ENCODE peak calls at places on chromosomes 5 and 9, in seven cellular contexts. S, X, M, C, P, Q and T are unnamed samples.

GRCh38 chr5:16147179-16147900 is 32.3 kb downstream of the MARCHF11 start:
- DNase-seq in S (no peak), X (no peak), M (no peak), C (no peak), P (no peak), Q (no peak), T (no peak)

GRCh38 chr9:8349928-8350327 is 550.4 kb upstream of the DMAC1 start:
- DNase-seq in S (no peak), X (no peak), M (peak), C (no peak), P (no peak), Q (no peak), T (no peak)

GRCh38 chr9:16221350-16221749 is 649.1 kb downstream of the BNC2 start:
- DNase-seq in S (no peak), X (no peak), M (no peak), C (no peak), P (no peak), Q (no peak), T (no peak)

GRCh38 chr5:136246122-136246521 is 53.2 kb upstream of the SMIM32 start:
- DNase-seq in S (no peak), X (no peak), M (no peak), C (no peak), P (no peak), Q (no peak), T (no peak)

GRCh38 chr5:160467555-160468418 is 46.1 kb downstream of the PTTG1 start:
- DNase-seq in S (no peak), X (no peak), M (peak), C (peak), P (peak), Q (peak), T (peak)

GRCh38 chr9:87036482-87036881 is 89.2 kb upstream of the GAS1 start:
- DNase-seq in S (no peak), X (no peak), M (no peak), C (no peak), P (no peak), Q (no peak), T (no peak)

GRCh38 chr5:179404321-179405053 is 59.2 kb upstream of the ADAMTS2 start:
- DNase-seq in S (no peak), X (peak), M (peak), C (peak), P (peak), Q (no peak), T (no peak)

GRCh38 chr9:114046876-114047275 is 31.2 kb downstream of the AMBP start:
- DNase-seq in S (no peak), X (no peak), M (no peak), C (no peak), P (peak), Q (peak), T (no peak)

GRCh38 chr5:139774980-139775654 is 20.5 kb upstream of the PSD2 start:
- DNase-seq in S (peak), X (peak), M (peak), C (peak), P (peak), Q (peak), T (peak)

GRCh38 chr9:21505425-21506179 is 23.5 kb upstream of the IFNE start:
- DNase-seq in S (no peak), X (no peak), M (no peak), C (no peak), P (peak), Q (no peak), T (no peak)

GRCh38 chr5:173743641-173744343 is 127.3 kb upstream of the BOD1 start:
- DNase-seq in S (no peak), X (no peak), M (no peak), C (no peak), P (no peak), Q (no peak), T (peak)

GRCh38 chr5:122354293-122354692 is 42.3 kb downstream of the SNCAIP start:
- DNase-seq in S (peak), X (peak), M (no peak), C (no peak), P (no peak), Q (no peak), T (no peak)

GRCh38 chr9:98805506-98806272 is 1.8 kb upstream of the GALNT12 start:
- DNase-seq in S (no peak), X (no peak), M (no peak), C (no peak), P (peak), Q (no peak), T (no peak)

GRCh38 chr5:76413746-76414145 is 10.7 kb downstream of the IQGAP2 start:
- DNase-seq in S (no peak), X (no peak), M (no peak), C (no peak), P (no peak), Q (no peak), T (no peak)

GRCh38 chr5:113266227-113266912 is 168.4 kb downstream of the TSSK1B start:
- DNase-seq in S (no peak), X (peak), M (no peak), C (no peak), P (peak), Q (no peak), T (no peak)

GRCh38 chr5:52990531-52990925 is 1.4 kb downstream of the ITGA2 start:
- DNase-seq in S (no peak), X (no peak), M (no peak), C (no peak), P (no peak), Q (no peak), T (no peak)

GRCh38 chr5:52987711-52988329 is 1.3 kb upstream of the ITGA2 start:
- DNase-seq in S (no peak), X (no peak), M (no peak), C (no peak), P (peak), Q (peak), T (no peak)

GRCh38 chr5:52989781-52990530 is 804 bp downstream of the ITGA2 start:
- DNase-seq in S (peak), X (peak), M (peak), C (peak), P (peak), Q (peak), T (peak)

GRCh38 chr5:52988335-52989024 is 672 bp upstream of the ITGA2 start:
- DNase-seq in S (no peak), X (no peak), M (peak), C (no peak), P (peak), Q (peak), T (no peak)

DNA sequence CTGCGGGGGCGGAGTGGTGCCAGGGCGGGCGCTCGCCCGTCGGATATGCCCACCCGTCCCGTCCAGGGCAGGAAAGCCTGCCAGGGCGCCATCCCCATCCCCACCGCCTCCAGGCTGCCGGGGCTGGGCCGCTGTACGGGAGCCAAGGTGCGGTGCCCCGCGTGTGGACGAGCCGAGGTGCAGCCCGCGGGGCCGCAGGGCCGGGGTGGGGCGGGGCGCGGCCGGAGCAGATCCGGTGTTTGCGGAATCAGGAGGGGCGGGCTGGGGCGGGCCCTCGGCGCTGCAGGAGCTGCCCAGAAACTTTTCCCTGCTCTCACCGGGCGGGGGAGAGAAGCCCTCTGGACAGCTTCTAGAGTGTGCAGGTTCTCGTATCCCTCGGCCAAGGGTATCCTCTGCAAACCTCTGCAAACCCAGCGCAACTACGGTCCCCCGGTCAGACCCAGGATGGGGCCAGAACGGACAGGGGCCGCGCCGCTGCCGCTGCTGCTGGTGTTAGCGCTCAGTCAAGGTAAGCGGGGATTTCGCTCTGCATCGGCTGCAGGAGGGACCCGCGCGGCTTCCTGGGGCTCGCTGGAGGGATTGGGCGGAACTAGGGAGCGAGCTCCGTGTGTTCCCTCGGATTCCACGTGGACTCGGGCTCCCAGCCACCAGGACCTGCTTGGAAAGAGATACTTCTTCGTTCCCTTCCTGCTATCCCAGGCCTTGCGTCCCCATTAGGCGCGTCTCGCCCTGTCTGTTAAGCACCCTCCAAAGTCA is at the start of gene ITGA2:
- DNase-seq in S (peak), X (peak), M (peak), C (peak), P (peak), Q (peak), T (peak)
- H3K9ac ChIP-seq in S (peak), X (peak), M (peak), C (peak), P (peak), Q (peak), T (peak)

DNA sequence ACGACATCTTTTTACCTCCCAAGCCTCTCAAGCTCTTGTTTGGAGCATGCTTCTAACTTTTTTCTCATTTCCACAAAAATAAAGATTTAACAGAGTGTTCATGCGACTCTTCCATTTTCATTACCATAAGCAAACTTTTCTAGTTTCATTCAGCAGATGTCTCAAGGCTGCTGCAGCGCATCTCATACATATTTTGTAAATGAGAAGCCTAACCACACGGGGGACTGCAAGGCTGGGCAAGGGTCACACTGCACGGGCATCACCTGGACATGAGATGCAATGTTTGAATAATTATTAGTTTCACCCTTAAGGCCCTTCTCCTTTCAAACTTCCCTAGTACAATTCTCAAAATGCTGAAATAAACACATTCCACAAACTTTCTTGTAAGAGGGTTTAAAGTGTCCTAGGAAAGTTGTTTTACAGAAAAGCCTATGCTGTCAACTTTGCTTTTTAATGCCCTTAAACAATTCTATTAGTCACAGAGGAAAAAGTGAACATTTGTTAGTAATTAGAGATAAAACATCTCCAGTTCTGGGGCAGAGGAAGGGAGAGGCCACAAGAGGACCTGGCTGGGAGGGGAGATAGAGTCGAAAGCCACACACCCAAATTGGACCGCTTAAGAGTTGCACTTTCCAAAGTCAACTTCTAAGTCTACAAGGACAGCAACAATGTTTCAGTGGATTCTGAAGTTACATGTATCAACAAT is 1.3 kb downstream of the DENND1A start:
- DNase-seq in S (no peak), X (no peak), M (peak), C (peak), P (peak), Q (peak), T (peak)
- H3K9ac ChIP-seq in S (no peak), X (no peak), M (peak), C (peak), P (peak), Q (peak), T (peak)

GRCh38 chr5:144273232-144274027 is 102.8 kb downstream of the KCTD16 start:
- DNase-seq in S (no peak), X (no peak), M (no peak), C (no peak), P (no peak), Q (no peak), T (peak)
- H3K9ac ChIP-seq in S (no peak), X (no peak), M (no peak), C (no peak), P (no peak), Q (no peak), T (peak)

GRCh38 chr5:176796411-176796810 is 13.9 kb upstream of the UNC5A start:
- DNase-seq in S (no peak), X (no peak), M (no peak), C (no peak), P (peak), Q (peak), T (no peak)

GRCh38 chr5:176794509-176794908 is 15.8 kb upstream of the UNC5A start:
- DNase-seq in S (no peak), X (no peak), M (no peak), C (no peak), P (no peak), Q (no peak), T (no peak)

GRCh38 chr5:176793343-176793699 is 17.0 kb upstream of the UNC5A start:
- DNase-seq in S (no peak), X (peak), M (peak), C (no peak), P (no peak), Q (no peak), T (peak)

GRCh38 chr5:176792584-176793342 is 17.6 kb upstream of the UNC5A start:
- DNase-seq in S (no peak), X (no peak), M (no peak), C (no peak), P (no peak), Q (no peak), T (no peak)

DNA sequence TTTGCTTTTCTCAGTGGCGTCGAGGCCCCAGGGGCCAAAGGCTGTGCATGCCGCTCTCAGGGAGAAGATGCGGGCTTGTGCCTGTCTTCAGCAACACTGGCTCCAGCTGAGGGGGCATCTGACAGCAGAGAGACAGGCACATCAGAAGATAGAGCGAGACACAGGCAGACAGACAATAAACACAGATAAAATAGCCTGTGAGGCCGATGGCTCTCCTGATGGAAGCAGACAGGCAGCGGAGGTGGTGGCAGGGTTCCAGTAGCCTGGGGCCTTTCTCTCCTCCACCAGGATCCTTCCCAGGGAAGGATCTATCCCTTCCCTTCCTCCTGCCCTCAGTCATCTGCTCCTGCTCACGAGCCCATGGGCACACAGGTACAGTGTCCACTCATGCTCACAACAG is 16.6 kb upstream of the UNC5A start:
- DNase-seq in S (no peak), X (no peak), M (peak), C (no peak), P (no peak), Q (peak), T (no peak)
- H3K9ac ChIP-seq in S (no peak), X (no peak), M (no peak), C (no peak), P (no peak), Q (no peak), T (no peak)

DNA sequence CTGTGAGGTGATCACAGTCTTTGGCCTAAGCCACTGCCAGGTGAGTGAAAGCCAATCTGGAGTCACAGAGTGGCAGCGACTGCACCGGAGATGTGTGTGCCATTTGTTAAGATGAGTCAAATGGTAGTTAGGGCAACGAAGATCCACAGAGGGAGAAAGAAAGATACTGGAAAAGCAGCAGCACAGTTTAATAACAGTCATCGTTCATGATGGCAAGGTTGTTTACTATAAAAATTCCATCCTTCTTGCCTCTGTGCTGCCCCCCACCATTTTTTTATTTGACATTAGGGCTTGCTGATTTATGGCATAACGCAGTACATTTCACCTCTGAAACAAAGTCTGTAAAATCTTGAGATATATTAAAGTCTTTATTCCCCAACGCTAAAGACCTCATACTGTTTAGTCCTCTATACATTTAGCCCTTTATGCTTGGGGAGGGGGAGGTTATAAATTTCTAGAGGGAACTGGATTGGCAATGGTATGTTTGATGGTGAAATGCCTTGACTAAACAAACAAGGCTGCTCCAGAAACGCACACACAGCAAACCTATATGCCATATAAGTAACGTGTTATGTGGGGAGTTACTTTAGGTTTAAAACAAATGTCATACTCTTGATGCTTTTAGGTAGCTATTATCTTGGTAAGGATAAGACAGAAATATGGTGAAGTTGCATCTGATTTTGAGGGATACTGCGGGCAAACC is 55.8 kb upstream of the ABL1 start:
- DNase-seq in S (no peak), X (no peak), M (no peak), C (no peak), P (peak), Q (no peak), T (no peak)
- H3K9ac ChIP-seq in S (no peak), X (no peak), M (no peak), C (no peak), P (peak), Q (no peak), T (no peak)

GRCh38 chr5:143037708-143038107 is 267.5 kb downstream of the ARHGAP26 start:
- DNase-seq in S (no peak), X (peak), M (no peak), C (no peak), P (no peak), Q (no peak), T (no peak)
- H3K9ac ChIP-seq in S (no peak), X (no peak), M (no peak), C (no peak), P (no peak), Q (peak), T (no peak)

GRCh38 chr9:92245005-92245797 is 48.3 kb downstream of the IARS1 start:
- DNase-seq in S (no peak), X (no peak), M (no peak), C (no peak), P (peak), Q (peak), T (no peak)
- H3K9ac ChIP-seq in S (no peak), X (no peak), M (no peak), C (no peak), P (peak), Q (no peak), T (no peak)